ENCODE peak calls at places on chromosomes 3 and 15, in nine cellular contexts. T, E, U, C, G, X, B, V and O are unnamed samples.

GRCh38 chr15:29687939-29688884 is 134.1 kb downstream of the TJP1 start:
- DNase-seq in T (no peak), E (no peak), U (no peak), C (no peak), G (no peak), X (no peak), B (no peak), V (peak; percentile 19), O (no peak)

GRCh38 chr15:61697796-61698195 is 362.5 kb downstream of the VPS13C start:
- DNase-seq in T (no peak), E (no peak), U (no peak), C (no peak), G (no peak), X (no peak), B (no peak), V (no peak), O (no peak)

GRCh38 chr15:54979949-54980348 is 216.8 kb downstream of the RSL24D1 start:
- DNase-seq in T (no peak), E (no peak), U (no peak), C (no peak), G (no peak), X (no peak), B (no peak), V (no peak), O (no peak)

GRCh38 chr15:39591896-39592315 is 11.0 kb downstream of the THBS1 start:
- DNase-seq in T (no peak), E (no peak), U (no peak), C (no peak), G (peak; percentile 15), X (peak; percentile 33), B (no peak), V (no peak), O (no peak)

GRCh38 chr15:82742134-82742533 is 32.5 kb upstream of the AP3B2 start:
- DNase-seq in T (no peak), E (no peak), U (no peak), C (no peak), G (no peak), X (no peak), B (no peak), V (no peak), O (no peak)

GRCh38 chr3:51535146-51536019 is 3.1 kb upstream of the RAD54L2 start:
- DNase-seq in T (no peak), E (no peak), U (no peak), C (no peak), G (no peak), X (no peak), B (no peak), V (no peak), O (no peak)

GRCh38 chr3:49104052-49104426 is 518 bp downstream of the QARS1 start:
- DNase-seq in T (no peak), E (no peak), U (no peak), C (no peak), G (no peak), X (no peak), B (no peak), V (no peak), O (no peak)

GRCh38 chr15:57761562-57761961 is 55.0 kb downstream of the POLR2M start:
- DNase-seq in T (no peak), E (no peak), U (no peak), C (no peak), G (no peak), X (no peak), B (no peak), V (no peak), O (no peak)

GRCh38 chr15:74422723-74423442 is 10.9 kb downstream of the SEMA7A start:
- DNase-seq in T (peak; percentile 46), E (no peak), U (no peak), C (no peak), G (peak; percentile 92), X (peak; percentile 68), B (no peak), V (peak; percentile 36), O (peak; percentile 52)

GRCh38 chr3:143309622-143310190 is 190.1 kb downstream of the CHST2 start:
- DNase-seq in T (no peak), E (no peak), U (no peak), C (no peak), G (no peak), X (peak; percentile 37), B (no peak), V (no peak), O (no peak)

GRCh38 chr3:8458711-8459110 is 42.9 kb upstream of the LMCD1 start:
- DNase-seq in T (no peak), E (no peak), U (no peak), C (peak; percentile 87), G (peak; percentile 83), X (peak; percentile 98), B (no peak), V (no peak), O (no peak)

GRCh38 chr15:97747342-97747741 is 213.2 kb upstream of the ARRDC4 start:
- DNase-seq in T (no peak), E (no peak), U (no peak), C (no peak), G (peak; percentile 2), X (no peak), B (no peak), V (no peak), O (no peak)

GRCh38 chr15:81880833-81881232 is 165.0 kb downstream of the MEX3B start:
- DNase-seq in T (no peak), E (no peak), U (no peak), C (no peak), G (peak; percentile 25), X (no peak), B (no peak), V (no peak), O (no peak)

GRCh38 chr3:71713041-71713440 is 12.2 kb downstream of the EIF4E3 start:
- DNase-seq in T (no peak), E (no peak), U (no peak), C (no peak), G (no peak), X (no peak), B (no peak), V (no peak), O (no peak)

GRCh38 chr3:102673271-102674115 is 238.7 kb downstream of the ZPLD1 start:
- DNase-seq in T (peak; percentile 4), E (peak; percentile 8), U (peak; percentile 16), C (no peak), G (peak; percentile 64), X (peak; percentile 46), B (peak; percentile 57), V (peak; percentile 81), O (peak; percentile 59)

GRCh38 chr3:177694316-177694715 is 497.0 kb upstream of the TBL1XR1 start:
- DNase-seq in T (no peak), E (no peak), U (no peak), C (no peak), G (no peak), X (peak; percentile 65), B (no peak), V (no peak), O (no peak)

GRCh38 chr3:195356151-195357086 is 85.5 kb upstream of the XXYLT1 start:
- DNase-seq in T (peak; percentile 80), E (no peak), U (no peak), C (no peak), G (no peak), X (peak; percentile 11), B (no peak), V (no peak), O (peak; percentile 68)

GRCh38 chr3:66153471-66153870 is 67.3 kb upstream of the SLC25A26 start:
- DNase-seq in T (no peak), E (no peak), U (no peak), C (no peak), G (no peak), X (peak; percentile 49), B (no peak), V (no peak), O (no peak)

GRCh38 chr15:62491642-62492041 is 326.6 kb upstream of the C2CD4B start:
- DNase-seq in T (no peak), E (no peak), U (no peak), C (peak; percentile 51), G (no peak), X (peak; percentile 58), B (no peak), V (no peak), O (no peak)

GRCh38 chr3:88239870-88240269 is 90.1 kb downstream of the C3orf38 start:
- DNase-seq in T (no peak), E (no peak), U (no peak), C (no peak), G (no peak), X (no peak), B (no peak), V (no peak), O (no peak)